ENCODE peak calls at places on chromosomes 6 and 20, in nine cellular contexts. One of them, this sample, is unnamed.

GRCh38 chr20:40319741-40320499 is 369.1 kb downstream of the MAFB start:
- DNase-seq in PC-9: no peak
- DNase-seq in A549: no peak
- DNase-seq in H1: no peak
- DNase-seq in astrocyte of the spinal cord: no peak
- DNase-seq in GM23338: no peak
- DNase-seq in colonic mucosa: no peak
- DNase-seq in upper lobe of right lung: no peak
- DNase-seq in fibroblast of pulmonary artery: no peak
- DNase-seq in this sample: no peak

GRCh38 chr6:21220271-21220987 is 373.1 kb upstream of the SOX4 start:
- DNase-seq in colonic mucosa: no peak
- DNase-seq in fibroblast of pulmonary artery: no peak
- DNase-seq in upper lobe of right lung: no peak
- DNase-seq in PC-9: peak; percentile 63
- DNase-seq in GM23338: peak; percentile 26
- DNase-seq in H1: no peak
- DNase-seq in astrocyte of the spinal cord: no peak
- DNase-seq in A549: no peak
- DNase-seq in this sample: no peak

GRCh38 chr6:16762547-16763477 is 1.6 kb upstream of the ATXN1 start:
- DNase-seq in fibroblast of pulmonary artery: peak; percentile 84
- DNase-seq in upper lobe of right lung: peak; percentile 87
- DNase-seq in A549: peak; percentile 71
- DNase-seq in colonic mucosa: peak; percentile 77
- DNase-seq in astrocyte of the spinal cord: peak; percentile 91
- DNase-seq in GM23338: peak; percentile 81
- DNase-seq in PC-9: peak; percentile 79
- DNase-seq in H1: peak; percentile 58
- DNase-seq in this sample: peak; percentile 57

GRCh38 chr6:87881342-87881895 is 166.2 kb upstream of the SPACA1 start:
- DNase-seq in fibroblast of pulmonary artery: no peak
- DNase-seq in PC-9: no peak
- DNase-seq in GM23338: no peak
- DNase-seq in A549: no peak
- DNase-seq in colonic mucosa: no peak
- DNase-seq in astrocyte of the spinal cord: no peak
- DNase-seq in H1: no peak
- DNase-seq in upper lobe of right lung: no peak
- DNase-seq in this sample: no peak

GRCh38 chr6:161353208-161353613 is 79.3 kb upstream of the AGPAT4 start:
- DNase-seq in upper lobe of right lung: no peak
- DNase-seq in fibroblast of pulmonary artery: peak; percentile 16
- DNase-seq in H1: peak; percentile 78
- DNase-seq in GM23338: peak; percentile 94
- DNase-seq in colonic mucosa: no peak
- DNase-seq in astrocyte of the spinal cord: no peak
- DNase-seq in A549: peak; percentile 12
- DNase-seq in PC-9: no peak
- DNase-seq in this sample: no peak

GRCh38 chr6:77462359-77463307 is 658 bp downstream of the HTR1B start:
- DNase-seq in PC-9: no peak
- DNase-seq in GM23338: peak; percentile 77
- DNase-seq in upper lobe of right lung: peak; percentile 55
- DNase-seq in fibroblast of pulmonary artery: no peak
- DNase-seq in colonic mucosa: peak; percentile 17
- DNase-seq in astrocyte of the spinal cord: peak; percentile 51
- DNase-seq in A549: no peak
- DNase-seq in H1: peak; percentile 77
- DNase-seq in this sample: no peak

GRCh38 chr6:68728580-68728979 is 93.5 kb downstream of the ADGRB3 start:
- DNase-seq in GM23338: no peak
- DNase-seq in H1: no peak
- DNase-seq in fibroblast of pulmonary artery: peak; percentile 10
- DNase-seq in astrocyte of the spinal cord: no peak
- DNase-seq in PC-9: no peak
- DNase-seq in A549: no peak
- DNase-seq in colonic mucosa: no peak
- DNase-seq in upper lobe of right lung: no peak
- DNase-seq in this sample: no peak

GRCh38 chr6:2026133-2026532 is 219.3 kb downstream of the GMDS start:
- DNase-seq in PC-9: no peak
- DNase-seq in upper lobe of right lung: no peak
- DNase-seq in colonic mucosa: no peak
- DNase-seq in GM23338: no peak
- DNase-seq in A549: no peak
- DNase-seq in fibroblast of pulmonary artery: no peak
- DNase-seq in astrocyte of the spinal cord: peak; percentile 29
- DNase-seq in H1: no peak
- DNase-seq in this sample: no peak

GRCh38 chr20:21360686-21361085 is 36.6 kb downstream of the NKX2-4 start:
- DNase-seq in astrocyte of the spinal cord: no peak
- DNase-seq in colonic mucosa: no peak
- DNase-seq in PC-9: no peak
- DNase-seq in GM23338: no peak
- DNase-seq in fibroblast of pulmonary artery: no peak
- DNase-seq in H1: no peak
- DNase-seq in A549: no peak
- DNase-seq in upper lobe of right lung: no peak
- DNase-seq in this sample: no peak

GRCh38 chr6:44737349-44737748 is 349.8 kb downstream of the CDC5L start:
- DNase-seq in H1: no peak
- DNase-seq in PC-9: no peak
- DNase-seq in upper lobe of right lung: no peak
- DNase-seq in colonic mucosa: no peak
- DNase-seq in GM23338: no peak
- DNase-seq in fibroblast of pulmonary artery: no peak
- DNase-seq in astrocyte of the spinal cord: no peak
- DNase-seq in A549: no peak
- DNase-seq in this sample: no peak

GRCh38 chr6:7137335-7138106 is 29.8 kb downstream of the RREB1 start:
- DNase-seq in colonic mucosa: peak; percentile 69
- DNase-seq in GM23338: peak; percentile 65
- DNase-seq in PC-9: no peak
- DNase-seq in H1: peak; percentile 45
- DNase-seq in upper lobe of right lung: no peak
- DNase-seq in A549: no peak
- DNase-seq in astrocyte of the spinal cord: peak; percentile 68
- DNase-seq in fibroblast of pulmonary artery: peak; percentile 50
- DNase-seq in this sample: no peak

GRCh38 chr6:107115695-107116327 is 496 bp upstream of the BEND3 start:
- DNase-seq in fibroblast of pulmonary artery: no peak
- DNase-seq in PC-9: peak; percentile 54
- DNase-seq in GM23338: peak; percentile 81
- DNase-seq in colonic mucosa: peak; percentile 71
- DNase-seq in H1: peak; percentile 84
- DNase-seq in upper lobe of right lung: peak; percentile 78
- DNase-seq in A549: peak; percentile 35
- DNase-seq in astrocyte of the spinal cord: peak; percentile 29
- DNase-seq in this sample: peak; percentile 18

GRCh38 chr6:87078983-87079616 is 15.8 kb downstream of the CGA start:
- DNase-seq in colonic mucosa: peak; percentile 68
- DNase-seq in GM23338: peak; percentile 95
- DNase-seq in PC-9: peak; percentile 37
- DNase-seq in astrocyte of the spinal cord: peak; percentile 61
- DNase-seq in H1: peak; percentile 88
- DNase-seq in fibroblast of pulmonary artery: peak; percentile 73
- DNase-seq in A549: peak; percentile 70
- DNase-seq in upper lobe of right lung: peak; percentile 70
- DNase-seq in this sample: peak; percentile 18

GRCh38 chr6:160804639-160805038 is 102.6 kb downstream of the PLG start:
- DNase-seq in fibroblast of pulmonary artery: no peak
- DNase-seq in colonic mucosa: no peak
- DNase-seq in upper lobe of right lung: no peak
- DNase-seq in astrocyte of the spinal cord: no peak
- DNase-seq in A549: no peak
- DNase-seq in PC-9: no peak
- DNase-seq in GM23338: no peak
- DNase-seq in H1: no peak
- DNase-seq in this sample: no peak

GRCh38 chr20:34705383-34706021 is 1.4 kb downstream of the TP53INP2 start:
- DNase-seq in colonic mucosa: peak; percentile 80
- DNase-seq in A549: peak; percentile 37
- DNase-seq in fibroblast of pulmonary artery: peak; percentile 23
- DNase-seq in PC-9: peak; percentile 75
- DNase-seq in astrocyte of the spinal cord: no peak
- DNase-seq in H1: no peak
- DNase-seq in upper lobe of right lung: no peak
- DNase-seq in GM23338: peak; percentile 52
- DNase-seq in this sample: no peak

GRCh38 chr6:113018351-113019151 is 671.4 kb downstream of the RFPL4B start:
- DNase-seq in A549: no peak
- DNase-seq in GM23338: no peak
- DNase-seq in PC-9: no peak
- DNase-seq in upper lobe of right lung: no peak
- DNase-seq in fibroblast of pulmonary artery: peak; percentile 91
- DNase-seq in H1: no peak
- DNase-seq in colonic mucosa: peak; percentile 51
- DNase-seq in astrocyte of the spinal cord: peak; percentile 98
- DNase-seq in this sample: no peak

GRCh38 chr6:127186889-127187288 is 68.4 kb downstream of the RSPO3 start:
- DNase-seq in GM23338: peak; percentile 71
- DNase-seq in astrocyte of the spinal cord: no peak
- DNase-seq in upper lobe of right lung: peak; percentile 91
- DNase-seq in colonic mucosa: peak; percentile 64
- DNase-seq in H1: peak; percentile 89
- DNase-seq in A549: peak; percentile 3
- DNase-seq in PC-9: peak; percentile 4
- DNase-seq in fibroblast of pulmonary artery: no peak
- DNase-seq in this sample: peak; percentile 16

DNA sequence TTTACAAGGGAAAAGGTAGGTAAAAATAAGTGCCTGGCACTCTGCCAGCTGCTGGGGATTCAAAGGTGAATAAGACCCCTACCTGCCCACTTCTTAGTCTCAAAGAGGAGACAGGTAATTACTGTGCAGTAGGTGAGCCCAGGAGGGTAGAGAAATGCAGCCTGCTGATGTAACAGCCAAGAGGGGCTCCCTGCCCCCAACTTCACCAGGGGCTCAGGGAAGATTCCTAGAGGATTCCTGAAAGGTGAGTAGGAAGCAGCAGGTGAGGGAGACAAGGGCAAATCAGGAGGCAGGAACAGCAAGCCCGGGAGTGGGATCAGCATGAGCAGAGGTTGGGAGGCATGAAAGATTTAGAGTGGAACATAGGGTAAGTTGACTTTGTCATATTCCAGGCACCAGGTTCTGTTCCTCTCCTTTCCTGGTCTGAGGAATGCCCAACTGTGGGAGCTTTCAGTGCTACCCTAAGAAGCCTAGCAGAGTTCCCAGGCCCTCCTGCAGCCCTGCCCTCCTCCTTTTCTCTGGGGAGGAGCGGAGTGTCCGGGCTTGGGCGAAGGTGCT is 258.1 kb downstream of the LRFN2 start:
- DNase-seq in H1: peak; percentile 78
- DNase-seq in PC-9: no peak
- DNase-seq in fibroblast of pulmonary artery: no peak
- DNase-seq in astrocyte of the spinal cord: no peak
- DNase-seq in upper lobe of right lung: no peak
- DNase-seq in colonic mucosa: no peak
- DNase-seq in GM23338: peak; percentile 82
- DNase-seq in A549: no peak
- DNase-seq in this sample: no peak
- TF ChIP-seq CTCF in H1: no peak
- TF ChIP-seq CTCF in PC-9: no peak
- TF ChIP-seq CTCF in fibroblast of pulmonary artery: no peak
- TF ChIP-seq CTCF in astrocyte of the spinal cord: no peak
- TF ChIP-seq CTCF in upper lobe of right lung: no peak
- TF ChIP-seq CTCF in colonic mucosa: no peak
- TF ChIP-seq CTCF in GM23338: no peak
- TF ChIP-seq CTCF in A549: no peak
- TF ChIP-seq CTCF in this sample: peak; percentile 18

GRCh38 chr6:168147205-168147738 is 68.3 kb upstream of the FRMD1 start:
- DNase-seq in astrocyte of the spinal cord: peak; percentile 18
- DNase-seq in upper lobe of right lung: no peak
- DNase-seq in fibroblast of pulmonary artery: no peak
- DNase-seq in colonic mucosa: peak; percentile 28
- DNase-seq in GM23338: no peak
- DNase-seq in H1: no peak
- DNase-seq in PC-9: no peak
- DNase-seq in A549: no peak
- DNase-seq in this sample: no peak

GRCh38 chr6:168148231-168148849 is 69.3 kb upstream of the FRMD1 start:
- DNase-seq in PC-9: no peak
- DNase-seq in fibroblast of pulmonary artery: no peak
- DNase-seq in astrocyte of the spinal cord: no peak
- DNase-seq in colonic mucosa: no peak
- DNase-seq in GM23338: no peak
- DNase-seq in A549: no peak
- DNase-seq in upper lobe of right lung: no peak
- DNase-seq in H1: peak; percentile 28
- DNase-seq in this sample: no peak

GRCh38 chr6:168152306-168152963 is 73.4 kb upstream of the FRMD1 start:
- DNase-seq in H1: peak; percentile 33
- DNase-seq in fibroblast of pulmonary artery: no peak
- DNase-seq in astrocyte of the spinal cord: no peak
- DNase-seq in upper lobe of right lung: no peak
- DNase-seq in PC-9: no peak
- DNase-seq in A549: no peak
- DNase-seq in GM23338: no peak
- DNase-seq in colonic mucosa: peak; percentile 12
- DNase-seq in this sample: no peak

GRCh38 chr6:168149015-168149414 is 70.0 kb upstream of the FRMD1 start:
- DNase-seq in A549: no peak
- DNase-seq in colonic mucosa: no peak
- DNase-seq in H1: no peak
- DNase-seq in GM23338: no peak
- DNase-seq in astrocyte of the spinal cord: no peak
- DNase-seq in fibroblast of pulmonary artery: no peak
- DNase-seq in PC-9: no peak
- DNase-seq in upper lobe of right lung: no peak
- DNase-seq in this sample: peak; percentile 12

GRCh38 chr6:168150551-168151444 is 71.8 kb upstream of the FRMD1 start:
- DNase-seq in fibroblast of pulmonary artery: no peak
- DNase-seq in H1: peak; percentile 50
- DNase-seq in PC-9: no peak
- DNase-seq in astrocyte of the spinal cord: no peak
- DNase-seq in GM23338: peak; percentile 55
- DNase-seq in A549: no peak
- DNase-seq in colonic mucosa: peak; percentile 53
- DNase-seq in upper lobe of right lung: peak; percentile 69
- DNase-seq in this sample: no peak
- TF ChIP-seq CTCF in fibroblast of pulmonary artery: peak; percentile 34
- TF ChIP-seq CTCF in H1: peak; percentile 54
- TF ChIP-seq CTCF in PC-9: no peak
- TF ChIP-seq CTCF in astrocyte of the spinal cord: peak; percentile 14
- TF ChIP-seq CTCF in GM23338: peak; percentile 56
- TF ChIP-seq CTCF in A549: peak; percentile 66
- TF ChIP-seq CTCF in colonic mucosa: peak; percentile 48
- TF ChIP-seq CTCF in upper lobe of right lung: peak; percentile 48
- TF ChIP-seq CTCF in this sample: no peak

GRCh38 chr6:32095338-32096086 is 13.6 kb downstream of the TNXB start:
- DNase-seq in upper lobe of right lung: peak; percentile 57
- DNase-seq in H1: no peak
- DNase-seq in astrocyte of the spinal cord: no peak
- DNase-seq in fibroblast of pulmonary artery: no peak
- DNase-seq in colonic mucosa: no peak
- DNase-seq in PC-9: no peak
- DNase-seq in A549: no peak
- DNase-seq in GM23338: no peak
- DNase-seq in this sample: no peak
- TF ChIP-seq CTCF in upper lobe of right lung: no peak
- TF ChIP-seq CTCF in H1: peak; percentile 35
- TF ChIP-seq CTCF in astrocyte of the spinal cord: peak; percentile 6
- TF ChIP-seq CTCF in fibroblast of pulmonary artery: peak; percentile 3
- TF ChIP-seq CTCF in colonic mucosa: no peak
- TF ChIP-seq CTCF in PC-9: no peak
- TF ChIP-seq CTCF in A549: no peak
- TF ChIP-seq CTCF in GM23338: no peak
- TF ChIP-seq CTCF in this sample: no peak

GRCh38 chr20:57388953-57389694 is 2.1 kb upstream of the RBM38 start:
- DNase-seq in A549: no peak
- DNase-seq in H1: peak; percentile 81
- DNase-seq in PC-9: peak; percentile 90
- DNase-seq in upper lobe of right lung: peak; percentile 93
- DNase-seq in colonic mucosa: peak; percentile 85
- DNase-seq in astrocyte of the spinal cord: peak; percentile 60
- DNase-seq in GM23338: peak; percentile 80
- DNase-seq in fibroblast of pulmonary artery: peak; percentile 61
- DNase-seq in this sample: peak; percentile 60
- TF ChIP-seq CTCF in A549: peak; percentile 6
- TF ChIP-seq CTCF in H1: peak; percentile 8
- TF ChIP-seq CTCF in PC-9: no peak
- TF ChIP-seq CTCF in upper lobe of right lung: peak; percentile 35
- TF ChIP-seq CTCF in colonic mucosa: no peak
- TF ChIP-seq CTCF in astrocyte of the spinal cord: peak; percentile 32
- TF ChIP-seq CTCF in GM23338: peak; percentile 19
- TF ChIP-seq CTCF in fibroblast of pulmonary artery: peak; percentile 9
- TF ChIP-seq CTCF in this sample: peak; percentile 61